ENCODE peak calls at places on chromosome 20, in eight cellular contexts. V, N, O, R, Q, G, I and Z are unnamed samples. For H3K36me3 and H3K27me3, the result is how much of the 10 kb centered on the place peaks cover.

GRCh38 chr20:53080969-53081871 is 109.1 kb downstream of the TSHZ2 start:
- DNase-seq in V (no peak), N (no peak), O (no peak), R (no peak), Q (no peak), G (no peak), I (no peak), Z (peak)

GRCh38 chr20:63626424-63627128 is at the start of gene GMEB2:
- DNase-seq in V (no peak), N (peak), O (no peak), R (peak), Q (peak), G (peak), I (peak), Z (peak)

GRCh38 chr20:22387452-22387851 is 196.9 kb downstream of the FOXA2 start:
- DNase-seq in V (no peak), N (peak), O (no peak), R (no peak), Q (no peak), G (no peak), I (no peak), Z (no peak)

GRCh38 chr20:50318709-50319108 is 128.1 kb downstream of the CEBPB start:
- DNase-seq in V (no peak), N (peak), O (no peak), R (no peak), Q (no peak), G (no peak), I (no peak), Z (no peak)

GRCh38 chr20:1926237-1926636 is 31.0 kb downstream of the SIRPA start:
- DNase-seq in V (no peak), N (no peak), O (no peak), R (no peak), Q (no peak), G (no peak), I (no peak), Z (no peak)

GRCh38 chr20:22942742-22943141 is 92.4 kb upstream of the SSTR4 start:
- DNase-seq in V (no peak), N (no peak), O (no peak), R (no peak), Q (no peak), G (no peak), I (no peak), Z (no peak)

GRCh38 chr20:20017852-20018245 is 687 bp downstream of the NAA20 start:
- DNase-seq in V (no peak), N (no peak), O (no peak), R (no peak), Q (peak), G (no peak), I (no peak), Z (no peak)

GRCh38 chr20:51354769-51355319 is 187.7 kb downstream of the NFATC2 start:
- DNase-seq in V (no peak), N (peak), O (no peak), R (peak), Q (no peak), G (no peak), I (no peak), Z (peak)

GRCh38 chr20:1274485-1275313 is 8.6 kb downstream of the SNPH start:
- DNase-seq in V (no peak), N (no peak), O (no peak), R (no peak), Q (peak), G (no peak), I (no peak), Z (no peak)

GRCh38 chr20:9628166-9628565 is 113.8 kb downstream of the LAMP5 start:
- DNase-seq in V (no peak), N (no peak), O (no peak), R (no peak), Q (no peak), G (no peak), I (no peak), Z (no peak)

GRCh38 chr20:50192364-50193168 is 1.9 kb downstream of the CEBPB start:
- DNase-seq in V (peak), N (peak), O (no peak), R (peak), Q (peak), G (peak), I (peak), Z (peak)

GRCh38 chr20:53940356-53940694 is 130.1 kb downstream of the BCAS1 start:
- DNase-seq in V (no peak), N (no peak), O (no peak), R (no peak), Q (no peak), G (no peak), I (no peak), Z (no peak)

GRCh38 chr20:13681248-13682125 is 42.8 kb upstream of the TASP1 start:
- DNase-seq in V (no peak), N (no peak), O (no peak), R (no peak), Q (no peak), G (no peak), I (no peak), Z (no peak)

GRCh38 chr20:37786043-37786442 is 92.2 kb downstream of the CTNNBL1 start:
- DNase-seq in V (no peak), N (no peak), O (no peak), R (no peak), Q (no peak), G (no peak), I (no peak), Z (no peak)

GRCh38 chr20:2006452-2007381 is 12.9 kb upstream of the PDYN start:
- DNase-seq in V (no peak), N (peak), O (no peak), R (peak), Q (peak), G (peak), I (no peak), Z (peak)

GRCh38 chr20:20712004-20712473 is 405 bp downstream of the RALGAPA2 start:
- DNase-seq in V (no peak), N (peak), O (no peak), R (no peak), Q (no peak), G (no peak), I (no peak), Z (no peak)

GRCh38 chr20:5073154-5074049 is 46.4 kb downstream of the PCNA start:
- DNase-seq in V (peak), N (peak), O (no peak), R (peak), Q (peak), G (peak), I (peak), Z (peak)

GRCh38 chr20:17502105-17502504 is 29.1 kb downstream of the BFSP1 start:
- DNase-seq in V (no peak), N (no peak), O (no peak), R (no peak), Q (no peak), G (no peak), I (no peak), Z (no peak)

GRCh38 chr20:14922503-14923267 is 585.3 kb upstream of the FLRT3 start:
- DNase-seq in V (no peak), N (no peak), O (no peak), R (no peak), Q (no peak), G (no peak), I (no peak), Z (no peak)

GRCh38 chr20:23640018-23640872 is 2.5 kb upstream of the CST3 start:
- DNase-seq in V (no peak), N (no peak), O (no peak), R (no peak), Q (no peak), G (no peak), I (no peak), Z (no peak)

GRCh38 chr20:17704589-17705317 is 5.0 kb downstream of the BANF2 start:
- DNase-seq in V (no peak), N (no peak), O (no peak), R (no peak), Q (no peak), G (no peak), I (no peak), Z (no peak)

GRCh38 chr20:25509084-25509483 is 76.2 kb downstream of the NINL start:
- DNase-seq in V (no peak), N (no peak), O (no peak), R (no peak), Q (no peak), G (no peak), I (no peak), Z (no peak)

GRCh38 chr20:25511183-25511582 is 74.1 kb downstream of the NINL start:
- DNase-seq in V (no peak), N (no peak), O (no peak), R (no peak), Q (no peak), G (no peak), I (no peak), Z (no peak)

GRCh38 chr20:25510202-25510601 is 75.1 kb downstream of the NINL start:
- DNase-seq in V (no peak), N (no peak), O (no peak), R (no peak), Q (no peak), G (no peak), I (no peak), Z (no peak)

GRCh38 chr20:25512709-25513108 is 72.6 kb downstream of the NINL start:
- DNase-seq in V (no peak), N (no peak), O (no peak), R (no peak), Q (no peak), G (no peak), I (no peak), Z (no peak)

DNA sequence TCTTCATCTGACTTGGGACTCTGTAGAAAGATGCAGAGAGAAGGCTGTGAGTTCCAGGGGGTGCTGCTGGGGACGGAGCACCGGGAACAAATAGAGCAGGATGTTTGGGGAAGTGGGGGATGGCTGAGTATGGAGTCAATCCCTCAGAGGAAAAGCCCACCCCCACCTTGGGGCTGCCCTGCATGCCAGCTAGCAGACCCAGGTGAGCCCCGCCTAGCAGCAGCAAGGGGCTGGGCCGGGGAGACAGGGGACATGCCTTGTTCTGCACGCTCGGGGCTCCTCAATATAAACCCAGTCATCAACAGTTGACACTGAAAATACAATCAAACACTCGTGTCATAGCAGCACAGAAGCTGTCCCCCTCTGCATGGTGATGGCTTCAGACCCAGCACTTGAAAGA is 74.6 kb downstream of the NINL start:
- DNase-seq in V (no peak), N (no peak), O (no peak), R (no peak), Q (no peak), G (no peak), I (no peak), Z (no peak)
- H3K4me3 ChIP-seq in V (no peak), N (no peak), O (no peak), R (no peak), Q (no peak), G (no peak), I (no peak), Z (no peak)

DNA sequence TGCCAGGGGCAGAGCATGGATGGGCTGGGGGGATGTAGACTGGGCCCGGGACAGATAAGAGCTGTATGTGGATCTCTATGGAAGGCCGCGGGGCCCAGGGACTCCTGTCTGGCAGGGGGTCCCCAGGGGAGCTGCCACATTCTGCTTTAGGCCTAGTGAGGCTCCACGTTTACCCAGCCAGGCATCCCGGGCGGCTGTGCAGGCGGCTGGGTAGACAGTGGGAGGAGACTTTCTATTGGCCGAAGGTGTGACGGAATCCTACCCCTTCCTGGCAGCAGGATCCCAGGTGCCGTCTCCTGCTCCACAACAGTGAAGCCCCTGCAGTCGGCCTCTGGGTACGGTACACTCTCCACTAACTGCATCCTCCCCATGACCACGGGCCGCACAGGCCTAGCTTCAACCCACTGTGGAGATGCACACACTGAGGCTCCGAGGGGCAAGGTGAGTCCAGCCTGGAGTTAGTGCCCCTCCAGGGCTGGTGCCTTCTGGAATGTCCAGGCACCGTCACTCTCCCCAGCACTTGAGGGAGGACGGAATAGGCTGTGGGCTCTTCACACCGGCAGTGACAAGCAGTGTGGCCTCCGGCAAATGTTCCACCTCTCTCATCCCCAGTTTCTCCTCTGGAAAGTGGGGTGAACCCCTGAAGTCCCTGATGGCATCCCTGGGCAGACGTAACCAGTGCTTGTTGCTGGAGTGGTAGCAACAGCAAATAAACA is 36.8 kb upstream of the ZBP1 start:
- DNase-seq in V (peak), N (peak), O (no peak), R (no peak), Q (no peak), G (no peak), I (no peak), Z (no peak)
- H3K36me3 ChIP-seq in V (under half), N (under half), O (half or more), R (under half), Q (under half), G (under half), I (under half), Z (under half)

GRCh38 chr20:32051720-32052089 is 337 bp upstream of the HCK start:
- DNase-seq in V (no peak), N (no peak), O (no peak), R (no peak), Q (no peak), G (no peak), I (no peak), Z (no peak)
- H3K27me3 ChIP-seq in V (under half), N (half or more), O (under half), R (under half), Q (half or more), G (under half), I (under half), Z (under half)

DNA sequence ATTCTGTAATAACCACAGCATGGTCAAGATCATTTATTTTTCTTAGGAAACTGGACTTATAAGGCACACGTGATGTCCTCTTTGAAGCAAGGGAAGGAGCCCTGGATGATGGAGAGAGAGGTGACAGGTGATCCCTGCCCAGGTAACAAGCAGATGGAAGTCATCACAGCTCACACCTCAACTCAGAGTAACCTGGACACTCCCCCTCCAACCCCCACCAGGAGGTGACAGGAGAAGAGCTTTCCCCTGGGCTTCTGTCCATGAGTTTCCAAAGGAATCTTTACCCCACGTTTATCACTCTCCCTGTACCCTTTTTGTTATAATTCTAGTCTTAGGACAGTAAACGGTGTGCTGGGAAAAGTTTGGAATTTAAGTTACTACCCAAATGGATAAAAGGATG is 28.4 kb downstream of the ZNF334 start:
- DNase-seq in V (no peak), N (no peak), O (no peak), R (no peak), Q (no peak), G (no peak), I (no peak), Z (no peak)
- H3K4me3 ChIP-seq in V (no peak), N (no peak), O (no peak), R (no peak), Q (no peak), G (no peak), I (no peak), Z (no peak)

GRCh38 chr20:62329389-62330377 is 26.9 kb downstream of the ADRM1 start:
- DNase-seq in V (no peak), N (no peak), O (no peak), R (no peak), Q (no peak), G (no peak), I (no peak), Z (no peak)
- H3K36me3 ChIP-seq in V (half or more), N (under half), O (half or more), R (half or more), Q (under half), G (under half), I (under half), Z (half or more)

GRCh38 chr20:41373851-41374567 is 7.4 kb upstream of the EMILIN3 start:
- DNase-seq in V (no peak), N (peak), O (no peak), R (no peak), Q (peak), G (no peak), I (peak), Z (no peak)

GRCh38 chr20:41376349-41376748 is 9.7 kb upstream of the EMILIN3 start:
- DNase-seq in V (no peak), N (no peak), O (no peak), R (no peak), Q (no peak), G (no peak), I (no peak), Z (no peak)

GRCh38 chr20:41374568-41374920 is 7.9 kb upstream of the EMILIN3 start:
- DNase-seq in V (no peak), N (peak), O (no peak), R (no peak), Q (no peak), G (no peak), I (no peak), Z (no peak)

GRCh38 chr20:41377275-41377674 is 10.7 kb upstream of the EMILIN3 start:
- DNase-seq in V (no peak), N (peak), O (no peak), R (no peak), Q (no peak), G (no peak), I (peak), Z (no peak)

GRCh38 chr20:41375846-41376245 is 9.2 kb upstream of the EMILIN3 start:
- DNase-seq in V (no peak), N (no peak), O (no peak), R (no peak), Q (no peak), G (no peak), I (no peak), Z (no peak)
- H3K27me3 ChIP-seq in V (under half), N (under half), O (under half), R (under half), Q (under half), G (under half), I (under half), Z (under half)

DNA sequence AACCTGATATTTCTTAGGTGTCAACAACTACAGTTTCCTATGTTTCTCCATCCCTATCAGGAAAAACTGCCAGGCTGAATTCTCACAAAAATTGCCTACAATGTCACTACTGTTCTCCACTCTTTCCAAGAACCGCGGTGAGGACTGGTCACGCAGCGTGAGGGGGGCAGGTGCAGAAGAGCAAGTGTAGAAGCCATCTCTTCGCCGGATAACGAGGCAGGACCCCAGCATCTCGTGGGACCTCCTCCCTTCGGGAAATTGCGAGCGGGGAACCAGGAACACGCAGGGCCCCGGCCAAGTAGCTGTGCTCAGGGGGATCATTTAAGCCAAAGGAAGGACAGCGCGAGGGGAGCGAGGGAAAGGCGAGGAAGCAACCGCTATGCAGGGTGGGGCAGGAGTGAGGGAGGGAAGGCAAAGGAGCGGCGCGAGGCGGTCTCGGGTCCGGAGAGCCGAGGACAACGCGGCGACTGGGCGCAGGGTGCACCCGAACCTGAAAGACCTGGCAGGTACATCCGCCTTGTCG is 593 bp downstream of the APMAP start:
- DNase-seq in V (peak), N (no peak), O (no peak), R (peak), Q (peak), G (no peak), I (no peak), Z (peak)
- H3K4me3 ChIP-seq in V (peak), N (peak), O (peak), R (peak), Q (peak), G (peak), I (peak), Z (peak)

DNA sequence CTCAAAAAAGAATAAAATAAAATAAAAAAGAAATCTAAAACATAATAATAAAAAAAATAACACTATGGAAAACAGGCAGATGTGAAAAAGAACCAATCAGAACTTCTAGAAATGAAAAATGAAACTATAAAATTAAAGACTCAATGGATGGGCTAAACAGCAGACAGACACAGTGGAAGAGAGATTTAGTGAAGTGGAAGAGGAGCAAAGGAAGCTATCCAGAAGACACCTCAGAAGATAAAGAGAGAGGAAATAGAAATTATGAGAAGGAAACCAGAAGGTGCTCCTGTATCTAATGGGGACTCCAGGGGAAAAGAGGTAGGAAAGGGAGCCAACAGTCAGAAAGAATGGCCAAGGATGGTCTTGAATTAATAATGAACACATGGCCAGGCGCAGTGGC is 18.5 kb downstream of the LAMA5 start:
- DNase-seq in V (no peak), N (no peak), O (no peak), R (no peak), Q (no peak), G (no peak), I (no peak), Z (no peak)
- H3K36me3 ChIP-seq in V (under half), N (under half), O (half or more), R (half or more), Q (under half), G (under half), I (under half), Z (half or more)

GRCh38 chr20:33163856-33164762 is 3.9 kb upstream of the BPIFA2 start:
- DNase-seq in V (peak), N (no peak), O (no peak), R (no peak), Q (no peak), G (no peak), I (no peak), Z (no peak)

GRCh38 chr20:33164763-33165095 is 3.2 kb upstream of the BPIFA2 start:
- DNase-seq in V (peak), N (no peak), O (no peak), R (no peak), Q (no peak), G (no peak), I (no peak), Z (no peak)

GRCh38 chr20:33162313-33162712 is 5.6 kb upstream of the BPIFA2 start:
- DNase-seq in V (peak), N (no peak), O (no peak), R (no peak), Q (no peak), G (no peak), I (no peak), Z (no peak)

GRCh38 chr20:33160681-33161080 is 7.3 kb upstream of the BPIFA2 start:
- DNase-seq in V (peak), N (no peak), O (no peak), R (no peak), Q (no peak), G (no peak), I (no peak), Z (no peak)

GRCh38 chr20:33162753-33163152 is 5.2 kb upstream of the BPIFA2 start:
- DNase-seq in V (peak), N (no peak), O (no peak), R (no peak), Q (no peak), G (no peak), I (no peak), Z (no peak)
- H3K27me3 ChIP-seq in V (under half), N (under half), O (under half), R (under half), Q (under half), G (under half), I (under half), Z (under half)